ENCODE peak calls at places on chromosome 16, in four cellular contexts. S, I, T and M are unnamed samples.

GRCh38 chr16:69106491-69107291 is 1.2 kb downstream of the HAS3 start:
- DNase-seq in I (peak), S (no peak), T (no peak), M (no peak)

GRCh38 chr16:8634991-8635736 is 13.7 kb downstream of the METTL22 start:
- DNase-seq in T (peak), I (no peak), S (no peak), M (no peak)

GRCh38 chr16:30738984-30739951 is 9.0 kb upstream of the PHKG2 start:
- DNase-seq in S (no peak), T (no peak), I (no peak), M (no peak)

GRCh38 chr16:1283296-1283695 is 26.1 kb upstream of the UBE2I start:
- DNase-seq in S (no peak), T (no peak), I (no peak), M (no peak)

GRCh38 chr16:55836158-55836611 is 3.3 kb upstream of the CES1 start:
- DNase-seq in S (no peak), I (no peak), T (no peak), M (no peak)

GRCh38 chr16:50102046-50102756 is 36.4 kb downstream of the HEATR3 start:
- DNase-seq in T (no peak), S (no peak), I (no peak), M (no peak)

GRCh38 chr16:24737391-24737871 is 8.0 kb downstream of the TNRC6A start:
- DNase-seq in I (peak), T (no peak), S (no peak), M (no peak)

GRCh38 chr16:81576696-81577095 is 132.1 kb downstream of the CMIP start:
- DNase-seq in S (no peak), T (no peak), I (no peak), M (no peak)

GRCh38 chr16:29824589-29825144 is 4.4 kb downstream of the MVP start:
- DNase-seq in I (peak), S (no peak), T (no peak), M (no peak)

GRCh38 chr16:49639739-49640388 is 216.0 kb downstream of the ZNF423 start:
- DNase-seq in T (peak), I (peak), S (no peak), M (no peak)

GRCh38 chr16:16062023-16062932 is 112.9 kb downstream of the ABCC1 start:
- DNase-seq in S (no peak), I (no peak), T (no peak), M (no peak)

GRCh38 chr16:27241658-27242057 is 26.9 kb downstream of the NSMCE1 start:
- DNase-seq in S (no peak), I (peak), T (no peak), M (no peak)

GRCh38 chr16:65833171-65833871 is 533.2 kb upstream of the CDH5 start:
- DNase-seq in T (peak), S (no peak), I (no peak), M (no peak)

GRCh38 chr16:73405851-73406250 is 357.9 kb upstream of the ZFHX3 start:
- DNase-seq in I (no peak), S (no peak), T (peak), M (no peak)

GRCh38 chr16:85524630-85525463 is 88.3 kb upstream of the GSE1 start:
- DNase-seq in S (no peak), I (no peak), T (peak), M (no peak)

GRCh38 chr16:27764869-27765675 is 215.1 kb downstream of the KATNIP start:
- DNase-seq in T (no peak), I (no peak), S (no peak), M (no peak)

GRCh38 chr16:67260426-67261063 is 11.8 kb downstream of the SLC9A5 start:
- DNase-seq in T (peak), I (peak), S (no peak), M (no peak)

GRCh38 chr16:86925067-86925791 is 346.9 kb downstream of the FOXL1 start:
- DNase-seq in T (peak), S (no peak), I (peak), M (no peak)

GRCh38 chr16:57994778-57995177 is 5.7 kb downstream of the ZNF319 start:
- DNase-seq in T (peak), I (no peak), S (peak), M (no peak)

GRCh38 chr16:69499541-69500255 is 66.1 kb upstream of the NFAT5 start:
- DNase-seq in I (no peak), S (no peak), T (no peak), M (no peak)

GRCh38 chr16:24986512-24987303 is 28.5 kb downstream of the ARHGAP17 start:
- DNase-seq in S (no peak), I (peak), T (peak), M (no peak)

GRCh38 chr16:30930160-30930571 is 6.8 kb downstream of the FBXL19 start:
- DNase-seq in S (no peak), T (no peak), I (no peak), M (no peak)

GRCh38 chr16:84451781-84452180 is 52.7 kb downstream of the MEAK7 start:
- DNase-seq in S (no peak), T (no peak), I (no peak), M (no peak)

GRCh38 chr16:77499373-77500285 is 64.8 kb upstream of the ADAMTS18 start:
- DNase-seq in T (peak), I (peak), S (no peak), M (no peak)

GRCh38 chr16:67246081-67246944 is 968 bp downstream of the FHOD1 start:
- DNase-seq in T (peak), S (peak), I (peak), M (no peak)

GRCh38 chr16:89292443-89293078 is 75.1 kb downstream of the ZNF778 start:
- DNase-seq in T (no peak), S (no peak), I (no peak), M (no peak)

GRCh38 chr16:67278773-67279295 is 498 bp upstream of the PLEKHG4 start:
- DNase-seq in T (no peak), I (no peak), S (peak), M (no peak)

GRCh38 chr16:66668777-66669444 is 27.6 kb downstream of the CMTM4 start:
- DNase-seq in I (no peak), T (no peak), S (no peak), M (no peak)

GRCh38 chr16:57194512-57194911 is 8.4 kb downstream of the RSPRY1 start:
- DNase-seq in S (no peak), T (peak), I (peak), M (no peak)

GRCh38 chr16:11253995-11254912 is 1.8 kb downstream of the SOCS1 start:
- DNase-seq in S (no peak), T (no peak), I (no peak), M (no peak)

GRCh38 chr16:88049020-88049419 is 97.8 kb downstream of the BANP start:
- DNase-seq in S (no peak), T (no peak), I (no peak), M (no peak)

GRCh38 chr16:67204076-67204475 is 5.1 kb downstream of the ELMO3 start:
- DNase-seq in I (no peak), T (no peak), S (no peak), M (no peak)

GRCh38 chr16:369275-369865 is 968 bp downstream of the MRPL28 start:
- DNase-seq in T (no peak), S (no peak), I (no peak), M (no peak)

DNA sequence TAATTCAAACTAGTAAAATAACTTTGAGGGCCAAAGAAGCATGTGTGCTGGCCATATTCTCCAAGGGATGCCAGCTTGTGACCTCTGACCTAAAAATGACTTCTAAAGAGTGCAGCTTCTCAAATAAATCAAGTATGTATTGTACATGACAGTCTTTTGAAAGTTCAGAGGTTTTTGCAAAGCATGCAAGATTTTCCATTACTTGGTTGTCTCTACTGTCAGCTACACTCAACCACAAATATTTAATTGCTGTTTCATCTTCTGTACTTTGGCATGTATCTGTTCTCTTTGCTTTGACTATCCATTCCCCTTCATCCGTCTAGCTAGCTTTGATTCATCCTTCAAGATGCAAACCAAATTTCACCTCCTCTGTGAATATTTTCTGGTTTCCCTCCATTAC is 121.9 kb upstream of the HS3ST2 start:
- DNase-seq in I (no peak), T (no peak), S (no peak), M (no peak)
- H3K27ac ChIP-seq in I (no peak), T (no peak), S (no peak), M (no peak)

DNA sequence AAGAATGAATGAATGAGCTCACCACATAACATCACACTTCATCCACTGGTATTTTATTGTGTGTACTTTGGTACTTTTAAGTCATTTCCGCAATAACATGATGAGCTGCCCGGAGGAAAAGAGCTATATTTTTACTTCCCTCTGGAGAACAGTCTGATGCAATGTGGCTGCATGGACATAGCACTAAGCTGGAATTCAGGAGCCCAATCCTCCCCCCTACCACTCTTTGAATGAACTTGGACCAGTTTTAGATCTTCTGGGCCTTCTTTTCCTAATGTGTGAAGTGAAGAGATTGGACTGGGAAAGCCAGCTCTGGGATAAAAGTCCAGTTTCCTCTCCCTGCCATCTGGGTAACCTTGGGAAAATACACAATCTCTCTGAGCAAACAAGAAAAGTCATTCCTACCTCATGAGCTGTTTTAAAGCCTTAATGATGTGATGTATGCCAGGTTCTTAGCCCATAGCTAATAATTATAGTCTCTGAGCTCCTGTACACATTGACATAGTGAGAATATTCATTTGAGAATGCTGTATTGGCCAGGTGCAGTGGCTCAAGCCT is 79.3 kb downstream of the ABCC12 start:
- DNase-seq in S (no peak), T (peak), I (no peak), M (no peak)
- H3K27ac ChIP-seq in S (no peak), T (peak), I (no peak), M (no peak)

DNA sequence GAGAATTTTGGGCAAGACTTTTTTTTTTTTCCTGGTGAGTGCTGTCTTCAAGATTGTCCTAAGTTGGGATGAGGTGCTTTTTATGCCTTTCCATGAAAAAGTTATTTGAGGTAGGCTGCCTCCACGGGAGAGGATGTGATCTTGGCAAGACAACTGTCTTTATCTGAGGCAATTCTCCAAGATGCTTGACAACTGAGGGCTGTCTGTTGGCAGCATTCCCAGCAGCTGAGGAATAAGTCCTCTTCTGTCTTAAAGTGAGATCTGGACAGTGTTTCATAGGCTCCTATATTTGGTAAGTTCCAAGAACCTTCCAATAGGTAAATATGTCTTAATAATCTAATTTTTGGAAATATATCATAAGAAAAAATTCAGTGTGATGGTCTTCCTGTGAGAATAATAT is 662.0 kb downstream of the CDH11 start:
- DNase-seq in S (no peak), T (peak), I (no peak), M (no peak)
- H3K27ac ChIP-seq in S (no peak), T (no peak), I (no peak), M (no peak)

DNA sequence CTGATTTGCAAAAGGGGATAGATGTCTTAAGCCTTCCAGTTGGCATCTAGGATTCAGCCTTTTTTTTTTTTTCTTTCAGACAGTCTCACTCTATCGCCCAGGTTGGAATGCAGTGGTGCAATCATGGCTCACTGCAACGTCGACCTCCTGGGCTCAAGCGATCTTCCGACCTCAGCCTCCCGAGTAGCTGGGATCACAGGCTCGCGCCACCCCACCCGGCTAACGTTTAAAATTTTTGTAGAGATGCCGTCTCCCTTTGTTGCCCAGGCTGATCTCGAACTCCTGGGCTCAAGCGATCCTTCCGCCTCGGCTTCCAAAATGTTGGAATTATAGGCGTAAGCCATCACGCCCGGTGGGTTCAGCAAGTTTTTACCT is 571 bp upstream of the CCP110 start:
- DNase-seq in I (no peak), S (no peak), T (no peak), M (no peak)
- H3K27ac ChIP-seq in I (no peak), S (peak), T (no peak), M (no peak)

DNA sequence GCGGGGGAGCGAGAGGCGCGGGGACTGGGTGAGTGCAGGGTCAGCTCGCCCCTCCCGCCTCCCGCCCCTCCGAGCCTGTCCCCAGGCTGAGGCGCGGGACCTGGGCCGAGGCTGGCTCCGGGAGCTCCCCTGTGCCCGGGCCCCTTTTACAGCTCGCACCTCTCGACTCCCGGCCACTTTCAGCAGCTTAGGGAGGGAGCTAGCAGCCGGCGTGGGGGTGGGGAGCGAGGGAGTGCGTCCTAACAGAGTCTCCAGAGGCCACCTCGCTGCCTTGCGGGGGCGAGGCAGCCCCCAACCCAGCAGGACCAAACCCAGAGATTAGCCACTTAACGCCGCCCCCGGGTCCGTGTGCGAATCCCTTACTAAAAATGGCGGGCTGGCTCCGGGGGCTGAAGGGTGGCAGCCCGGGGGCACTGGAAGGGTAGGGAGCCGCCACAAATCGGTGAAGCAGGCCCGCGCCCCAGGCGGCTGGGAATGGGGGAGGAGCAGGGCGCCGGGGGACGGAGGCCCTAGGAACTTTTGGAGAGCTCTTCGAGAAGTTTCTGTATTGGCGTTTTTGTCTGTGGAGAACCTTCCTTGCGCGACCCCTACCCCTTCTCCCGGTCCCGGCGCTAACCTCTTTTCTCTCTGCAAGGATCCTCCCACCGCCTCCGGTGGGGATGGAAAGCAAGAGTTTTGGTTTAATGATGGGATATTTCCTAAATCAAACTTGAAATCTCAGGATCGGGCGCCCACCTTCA is 601 bp upstream of the IRX3 start:
- DNase-seq in I (no peak), T (no peak), S (no peak), M (no peak)
- H3K27ac ChIP-seq in I (no peak), T (no peak), S (no peak), M (no peak)